ENCODE peak calls at places on chromosomes 11 and 22, in eight cellular contexts. O is mucosa of descending colon, I is cardiac muscle cell, V is kidney epithelial cell, C is BE2C, L is brain microvascular endothelial cell, R is HL-60, H is HepG2. U is an unnamed sample.

GRCh38 chr22:31344369-31345330 is 1.5 kb downstream of the PATZ1 start:
- DNase-seq in O (peak), I (peak), L (peak), R (peak), V (no peak), C (peak), H (no peak), U (no peak)

GRCh38 chr22:22770280-22770871 is 117.2 kb upstream of the IGLL5 start:
- DNase-seq in R (peak), V (no peak), C (peak), L (peak), I (peak), O (peak), H (peak), U (no peak)

GRCh38 chr11:71333473-71333872 is 81.1 kb upstream of the SHANK2 start:
- DNase-seq in O (no peak), H (no peak), C (no peak), I (no peak), R (no peak), V (no peak), L (no peak), U (no peak)

GRCh38 chr22:20980523-20980922 is 1.6 kb upstream of the LZTR1 start:
- DNase-seq in R (no peak), L (no peak), I (no peak), O (no peak), V (no peak), C (no peak), H (no peak), U (no peak)

GRCh38 chr11:11836676-11837231 is 5.0 kb upstream of the USP47 start:
- DNase-seq in R (no peak), H (no peak), I (no peak), O (no peak), V (no peak), L (no peak), C (no peak), U (no peak)

GRCh38 chr22:37639070-37639760 is at the start of gene SH3BP1:
- DNase-seq in O (peak), H (peak), I (peak), L (no peak), C (peak), R (no peak), V (no peak), U (no peak)

GRCh38 chr22:42793848-42794405 is 63.1 kb downstream of the ARFGAP3 start:
- DNase-seq in C (no peak), V (no peak), R (no peak), O (no peak), I (no peak), L (no peak), H (no peak), U (no peak)

GRCh38 chr22:49977578-49977977 is 17.0 kb downstream of the PIM3 start:
- DNase-seq in I (no peak), R (no peak), L (no peak), C (no peak), H (no peak), O (no peak), V (no peak), U (no peak)

DNA sequence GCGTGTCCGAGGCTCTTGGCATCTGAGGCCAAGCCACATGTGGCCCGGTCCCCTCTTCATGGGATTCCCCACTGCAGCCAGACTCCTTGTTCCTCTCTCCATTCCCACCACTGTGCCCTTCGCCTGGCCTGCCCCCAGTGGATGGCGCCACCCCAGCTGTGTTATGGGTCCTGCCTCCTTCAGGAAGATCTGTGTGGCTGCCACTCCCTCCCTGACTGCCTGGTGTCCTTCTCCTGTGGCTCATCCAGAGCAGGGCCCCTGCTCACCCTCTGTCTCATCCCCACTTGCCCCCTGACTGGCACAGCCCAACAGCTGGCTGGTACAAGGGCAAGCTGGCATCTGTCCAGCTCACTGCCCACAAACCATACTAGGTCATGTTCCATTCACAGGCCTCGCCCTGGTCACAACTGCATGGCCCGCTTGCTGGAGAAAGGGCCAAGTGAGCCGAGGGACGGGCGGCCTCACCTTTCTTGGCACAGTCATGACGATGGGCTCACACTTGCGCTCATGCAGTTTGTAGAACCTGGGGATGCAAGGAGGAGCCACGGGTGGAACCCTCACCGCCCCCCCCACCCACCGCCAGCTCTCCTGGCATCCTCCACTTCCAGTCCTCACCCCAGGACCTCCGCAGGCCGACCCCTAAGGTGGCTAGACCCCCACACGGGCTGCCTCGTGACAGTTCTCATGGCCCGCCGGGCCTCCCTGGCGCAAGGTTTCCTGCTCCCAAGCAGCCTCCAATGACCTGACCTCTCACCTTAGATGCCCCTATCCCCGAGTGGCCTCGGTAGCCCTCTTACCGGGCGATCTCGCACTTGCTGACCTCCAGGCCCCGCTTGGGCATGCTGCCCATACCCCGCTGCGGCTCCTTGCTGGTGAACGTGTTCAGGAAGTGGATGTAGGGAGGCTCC is 2.1 kb upstream of the PTPRCAP start:
- DNase-seq in H (peak), C (peak), I (peak), V (no peak), L (no peak), O (no peak), R (peak), U (no peak)
- TF ChIP-seq CTCF in H (peak), C (peak), I (no peak), V (peak), L (peak), O (no peak), R (peak), U (peak)

DNA sequence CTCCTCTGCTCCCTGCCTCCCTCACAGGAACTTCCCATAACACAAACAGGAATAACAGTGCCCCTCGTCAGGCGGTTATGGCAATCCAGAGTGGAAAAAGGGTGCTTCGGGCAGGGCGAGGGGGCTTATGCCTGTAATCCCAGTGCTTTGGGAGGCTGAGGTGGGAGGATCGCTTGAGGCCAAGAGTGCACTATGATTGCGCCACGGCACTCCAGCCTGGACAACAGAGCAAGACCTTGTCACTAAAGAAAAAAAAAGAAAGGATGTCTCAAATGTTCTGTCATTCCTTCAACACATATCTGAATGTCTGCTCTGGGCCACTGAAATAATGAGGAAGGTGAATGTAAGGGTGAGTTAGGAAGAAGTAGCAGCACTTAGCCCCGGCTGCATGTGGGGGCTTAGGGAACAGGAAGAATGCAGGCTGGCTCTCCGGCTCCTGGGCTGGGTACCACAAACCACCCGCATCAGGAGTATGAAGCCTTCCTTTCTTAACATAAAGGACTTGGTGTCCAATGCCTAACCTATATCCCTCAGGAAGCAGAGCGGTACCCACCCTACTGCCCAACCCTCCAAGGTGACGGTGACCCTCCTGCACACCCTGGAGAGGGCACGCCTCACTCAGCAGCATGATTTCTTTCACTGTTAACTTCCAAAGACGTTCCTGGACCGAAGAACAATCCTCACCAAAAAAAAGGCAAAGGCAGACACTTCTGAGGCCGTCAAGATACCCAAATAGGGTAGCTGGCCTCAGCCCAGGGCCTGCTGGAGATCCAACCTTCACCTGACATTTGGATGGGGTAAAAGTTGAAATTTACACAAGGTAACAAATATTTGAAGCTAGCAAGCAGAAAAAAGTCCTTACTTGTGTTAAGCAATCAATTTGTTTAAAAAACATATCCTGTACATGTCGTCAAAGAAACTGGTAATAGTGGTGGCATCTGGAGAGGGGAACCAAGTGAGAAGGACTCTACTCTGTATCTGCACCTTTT is 3.8 kb downstream of the CPT1A start:
- DNase-seq in C (no peak), H (no peak), V (no peak), O (peak), L (no peak), R (peak), I (no peak), U (no peak)
- H3K4me3 ChIP-seq in C (no peak), H (no peak), V (no peak), O (no peak), L (no peak), R (no peak), I (no peak), U (peak)

DNA sequence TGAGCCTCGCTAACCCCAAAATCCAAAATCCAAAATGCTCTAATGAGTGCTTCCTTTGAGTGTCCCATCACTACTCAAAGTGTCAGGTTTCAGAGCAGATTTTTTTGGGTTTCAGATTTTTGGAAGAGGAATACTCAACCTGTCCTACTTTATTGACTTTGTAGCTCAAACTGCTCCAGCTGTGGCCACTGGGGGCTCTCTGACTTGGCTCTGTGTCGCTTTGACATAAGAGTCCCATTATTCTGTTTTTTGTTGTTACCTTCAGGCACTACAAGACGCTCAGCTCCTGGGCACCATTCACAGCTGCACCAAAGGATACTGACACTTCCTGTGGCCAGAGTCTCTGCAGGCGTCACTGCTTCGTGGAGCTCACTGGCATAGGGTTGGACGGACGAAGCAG is 41.1 kb downstream of the PHF21B start:
- DNase-seq in L (no peak), O (no peak), H (no peak), V (no peak), C (no peak), I (no peak), R (no peak), U (no peak)
- TF ChIP-seq CTCF in L (peak), O (no peak), H (no peak), V (no peak), C (peak), I (no peak), R (no peak), U (peak)

DNA sequence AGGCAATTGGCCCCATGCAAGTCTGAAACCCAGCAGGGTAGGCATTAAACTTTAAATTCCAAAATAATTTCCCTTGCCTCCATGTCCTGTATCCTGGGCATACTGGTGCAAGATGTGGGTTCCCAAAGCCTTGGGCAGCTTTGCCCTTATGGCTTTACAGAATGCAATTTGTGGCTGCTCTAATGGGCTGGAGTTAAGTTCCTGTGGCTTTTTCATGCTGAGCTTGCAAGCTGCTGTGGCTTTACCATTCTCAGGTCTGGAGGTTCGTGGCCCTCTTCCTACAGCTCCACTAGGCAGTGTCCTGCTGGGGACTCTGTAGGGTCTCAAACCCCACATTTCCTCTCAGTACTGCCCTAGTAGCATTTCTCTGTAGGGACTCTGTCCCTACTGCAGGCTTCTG is 15.0 kb upstream of the BIRC3 start:
- DNase-seq in I (no peak), R (no peak), H (no peak), O (no peak), L (no peak), C (no peak), V (no peak), U (no peak)
- H3K4me3 ChIP-seq in I (no peak), R (no peak), H (no peak), O (no peak), L (no peak), C (no peak), V (no peak), U (no peak)

DNA sequence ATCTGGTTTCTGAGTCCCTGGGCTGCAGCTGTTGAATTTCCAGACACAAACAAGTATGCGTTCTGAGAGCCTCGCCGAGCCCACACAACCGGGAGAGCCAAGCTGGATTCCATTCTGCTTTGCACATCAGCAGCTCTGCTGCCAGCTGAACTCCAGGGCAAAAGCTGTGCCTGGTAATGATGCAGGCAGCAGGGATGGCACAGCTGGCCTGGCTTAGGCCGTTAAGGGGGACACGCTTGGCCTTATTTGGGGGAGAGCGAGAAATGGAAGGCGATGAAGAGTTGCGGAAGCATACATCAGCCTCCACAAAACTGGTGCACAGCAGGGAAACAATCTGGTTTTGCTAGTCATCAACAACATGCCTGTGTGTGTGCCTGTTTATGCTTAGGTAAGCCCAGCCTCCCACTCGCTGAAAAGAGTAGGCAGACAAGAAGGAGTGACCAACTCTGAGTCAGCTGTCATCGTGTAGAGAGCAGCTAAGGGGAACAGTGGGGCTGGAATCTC is 25.1 kb downstream of the ADAMTS8 start:
- DNase-seq in L (peak), I (peak), V (peak), R (no peak), C (no peak), O (no peak), H (no peak), U (peak)
- TF ChIP-seq CTCF in L (no peak), I (no peak), V (no peak), R (no peak), C (no peak), O (no peak), H (no peak), U (no peak)

DNA sequence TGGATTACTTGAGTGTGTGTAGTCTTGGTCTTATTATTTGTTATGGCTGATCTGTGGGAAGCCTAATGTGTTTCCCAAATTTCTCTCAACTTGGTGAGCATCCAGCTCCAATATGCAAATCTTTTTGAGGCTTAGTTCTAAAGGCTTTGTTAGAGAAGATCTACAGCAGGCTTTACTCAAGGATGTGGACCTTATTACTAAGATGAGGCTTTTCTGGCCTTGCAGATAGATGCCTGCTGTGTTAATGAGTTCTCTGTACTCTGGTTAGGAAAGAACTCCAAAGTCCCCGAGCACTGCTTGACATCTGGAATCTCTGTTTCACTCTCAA is 24.1 kb downstream of the MYEOV start:
- DNase-seq in L (no peak), V (no peak), R (no peak), I (no peak), O (no peak), H (no peak), C (no peak), U (no peak)
- H3K4me3 ChIP-seq in L (no peak), V (no peak), R (no peak), I (no peak), O (no peak), H (no peak), C (no peak), U (no peak)

U was measured in AG09309.